ENCODE peak calls at places on chromosome 17, in nine cellular contexts. One of them, this sample, is unnamed.

GRCh38 chr17:9907883-9908648 is 3.0 kb upstream of the RCVRN start:
- DNase-seq in neural progenitor cell: no peak
- DNase-seq in tibial artery: no peak
- DNase-seq in fibroblast of the aortic adventitia: no peak
- DNase-seq in WERI-Rb-1: no peak
- DNase-seq in AG04449: no peak
- DNase-seq in PC-9: no peak
- DNase-seq in CD8-positive, alpha-beta T cell: no peak
- DNase-seq in DND-41: no peak
- DNase-seq in this sample: no peak

GRCh38 chr17:50035421-50035879 is 20.5 kb upstream of the ITGA3 start:
- DNase-seq in DND-41: no peak
- DNase-seq in fibroblast of the aortic adventitia: no peak
- DNase-seq in WERI-Rb-1: no peak
- DNase-seq in tibial artery: no peak
- DNase-seq in CD8-positive, alpha-beta T cell: no peak
- DNase-seq in neural progenitor cell: no peak
- DNase-seq in AG04449: no peak
- DNase-seq in PC-9: no peak
- DNase-seq in this sample: no peak

GRCh38 chr17:49230636-49231562 is at the start of gene PHOSPHO1:
- DNase-seq in PC-9: peak; percentile 61
- DNase-seq in AG04449: no peak
- DNase-seq in DND-41: peak; percentile 88
- DNase-seq in CD8-positive, alpha-beta T cell: peak; percentile 71
- DNase-seq in neural progenitor cell: peak; percentile 96
- DNase-seq in fibroblast of the aortic adventitia: peak; percentile 72
- DNase-seq in tibial artery: peak; percentile 82
- DNase-seq in WERI-Rb-1: peak; percentile 94
- DNase-seq in this sample: peak; percentile 87

GRCh38 chr17:82678265-82678891 is 20.1 kb downstream of the RAB40B start:
- DNase-seq in AG04449: no peak
- DNase-seq in PC-9: no peak
- DNase-seq in neural progenitor cell: no peak
- DNase-seq in WERI-Rb-1: no peak
- DNase-seq in fibroblast of the aortic adventitia: no peak
- DNase-seq in DND-41: no peak
- DNase-seq in tibial artery: no peak
- DNase-seq in CD8-positive, alpha-beta T cell: no peak
- DNase-seq in this sample: no peak

GRCh38 chr17:28507567-28508195 is 1.5 kb downstream of the FOXN1 start:
- DNase-seq in CD8-positive, alpha-beta T cell: no peak
- DNase-seq in DND-41: no peak
- DNase-seq in PC-9: no peak
- DNase-seq in tibial artery: no peak
- DNase-seq in AG04449: no peak
- DNase-seq in fibroblast of the aortic adventitia: no peak
- DNase-seq in neural progenitor cell: no peak
- DNase-seq in WERI-Rb-1: peak; percentile 43
- DNase-seq in this sample: no peak

GRCh38 chr17:22171631-22172030 is 479.3 kb downstream of the KCNJ18 start:
- DNase-seq in CD8-positive, alpha-beta T cell: no peak
- DNase-seq in DND-41: no peak
- DNase-seq in fibroblast of the aortic adventitia: no peak
- DNase-seq in PC-9: no peak
- DNase-seq in AG04449: no peak
- DNase-seq in WERI-Rb-1: no peak
- DNase-seq in tibial artery: no peak
- DNase-seq in neural progenitor cell: no peak
- DNase-seq in this sample: no peak

GRCh38 chr17:21042434-21043295 is at the start of gene USP22:
- DNase-seq in neural progenitor cell: peak; percentile 66
- DNase-seq in DND-41: no peak
- DNase-seq in fibroblast of the aortic adventitia: no peak
- DNase-seq in tibial artery: no peak
- DNase-seq in CD8-positive, alpha-beta T cell: no peak
- DNase-seq in WERI-Rb-1: no peak
- DNase-seq in AG04449: no peak
- DNase-seq in PC-9: no peak
- DNase-seq in this sample: peak; percentile 12

GRCh38 chr17:77440571-77440981 is 299.8 kb downstream of the SEC14L1 start:
- DNase-seq in tibial artery: no peak
- DNase-seq in AG04449: no peak
- DNase-seq in PC-9: no peak
- DNase-seq in DND-41: peak; percentile 81
- DNase-seq in fibroblast of the aortic adventitia: no peak
- DNase-seq in WERI-Rb-1: no peak
- DNase-seq in neural progenitor cell: no peak
- DNase-seq in CD8-positive, alpha-beta T cell: no peak
- DNase-seq in this sample: no peak

GRCh38 chr17:73211745-73212144 is 18.9 kb downstream of the COG1 start:
- DNase-seq in AG04449: no peak
- DNase-seq in CD8-positive, alpha-beta T cell: peak; percentile 48
- DNase-seq in PC-9: no peak
- DNase-seq in DND-41: no peak
- DNase-seq in neural progenitor cell: no peak
- DNase-seq in fibroblast of the aortic adventitia: no peak
- DNase-seq in tibial artery: peak; percentile 41
- DNase-seq in WERI-Rb-1: no peak
- DNase-seq in this sample: no peak

GRCh38 chr17:73208139-73208827 is 15.4 kb downstream of the COG1 start:
- DNase-seq in neural progenitor cell: no peak
- DNase-seq in fibroblast of the aortic adventitia: no peak
- DNase-seq in DND-41: no peak
- DNase-seq in CD8-positive, alpha-beta T cell: no peak
- DNase-seq in AG04449: no peak
- DNase-seq in WERI-Rb-1: no peak
- DNase-seq in PC-9: no peak
- DNase-seq in tibial artery: peak; percentile 43
- DNase-seq in this sample: no peak

GRCh38 chr17:73209436-73209835 is 16.6 kb downstream of the COG1 start:
- DNase-seq in neural progenitor cell: no peak
- DNase-seq in AG04449: no peak
- DNase-seq in tibial artery: peak; percentile 53
- DNase-seq in fibroblast of the aortic adventitia: no peak
- DNase-seq in WERI-Rb-1: no peak
- DNase-seq in PC-9: no peak
- DNase-seq in DND-41: no peak
- DNase-seq in CD8-positive, alpha-beta T cell: no peak
- DNase-seq in this sample: no peak

GRCh38 chr17:73214008-73214407 is 21.2 kb downstream of the COG1 start:
- DNase-seq in DND-41: no peak
- DNase-seq in PC-9: no peak
- DNase-seq in neural progenitor cell: no peak
- DNase-seq in WERI-Rb-1: no peak
- DNase-seq in AG04449: no peak
- DNase-seq in tibial artery: no peak
- DNase-seq in CD8-positive, alpha-beta T cell: no peak
- DNase-seq in fibroblast of the aortic adventitia: no peak
- DNase-seq in this sample: no peak

DNA sequence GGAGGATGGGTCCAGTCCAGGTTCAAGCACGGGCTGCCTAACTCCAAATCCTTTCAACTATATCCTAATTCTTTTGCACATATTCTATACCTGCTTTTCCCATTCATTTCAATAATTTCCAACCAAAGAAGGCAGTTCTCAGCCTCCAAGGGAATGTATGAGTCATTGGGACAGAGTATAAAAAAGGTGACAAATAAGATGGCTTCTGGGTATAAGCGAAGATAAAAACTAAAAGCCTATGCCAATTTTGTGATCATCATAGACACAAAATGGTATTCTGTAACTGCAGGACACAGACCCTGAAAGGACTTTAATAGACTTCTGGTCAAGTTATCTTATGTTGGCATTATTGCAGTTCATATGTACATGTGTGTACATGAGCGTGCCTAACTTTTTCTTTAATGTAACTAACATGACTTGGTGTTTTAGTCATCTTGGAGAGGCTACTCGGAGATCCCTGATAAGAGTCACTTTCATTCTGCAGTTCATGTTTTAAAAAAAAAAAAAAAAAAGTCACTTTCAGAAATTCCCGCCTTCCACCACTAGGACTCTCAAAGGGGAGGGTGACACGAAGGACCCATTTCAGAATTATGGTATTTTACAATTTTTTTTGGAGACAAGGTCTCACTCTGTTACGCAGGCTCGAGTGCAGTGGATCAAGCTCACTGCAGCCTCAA is 17.3 kb downstream of the COG1 start:
- DNase-seq in neural progenitor cell: no peak
- DNase-seq in DND-41: no peak
- DNase-seq in tibial artery: no peak
- DNase-seq in AG04449: no peak
- DNase-seq in fibroblast of the aortic adventitia: peak; percentile 25
- DNase-seq in CD8-positive, alpha-beta T cell: no peak
- DNase-seq in PC-9: no peak
- DNase-seq in WERI-Rb-1: no peak
- DNase-seq in this sample: no peak
- TF ChIP-seq CTCF in neural progenitor cell: peak; percentile 49
- TF ChIP-seq CTCF in DND-41: peak; percentile 22
- TF ChIP-seq CTCF in tibial artery: peak; percentile 8
- TF ChIP-seq CTCF in AG04449: peak; percentile 5
- TF ChIP-seq CTCF in fibroblast of the aortic adventitia: peak; percentile 52
- TF ChIP-seq CTCF in CD8-positive, alpha-beta T cell: no peak
- TF ChIP-seq CTCF in PC-9: peak; percentile 69
- TF ChIP-seq CTCF in WERI-Rb-1: no peak
- TF ChIP-seq CTCF in this sample: peak; percentile 26

DNA sequence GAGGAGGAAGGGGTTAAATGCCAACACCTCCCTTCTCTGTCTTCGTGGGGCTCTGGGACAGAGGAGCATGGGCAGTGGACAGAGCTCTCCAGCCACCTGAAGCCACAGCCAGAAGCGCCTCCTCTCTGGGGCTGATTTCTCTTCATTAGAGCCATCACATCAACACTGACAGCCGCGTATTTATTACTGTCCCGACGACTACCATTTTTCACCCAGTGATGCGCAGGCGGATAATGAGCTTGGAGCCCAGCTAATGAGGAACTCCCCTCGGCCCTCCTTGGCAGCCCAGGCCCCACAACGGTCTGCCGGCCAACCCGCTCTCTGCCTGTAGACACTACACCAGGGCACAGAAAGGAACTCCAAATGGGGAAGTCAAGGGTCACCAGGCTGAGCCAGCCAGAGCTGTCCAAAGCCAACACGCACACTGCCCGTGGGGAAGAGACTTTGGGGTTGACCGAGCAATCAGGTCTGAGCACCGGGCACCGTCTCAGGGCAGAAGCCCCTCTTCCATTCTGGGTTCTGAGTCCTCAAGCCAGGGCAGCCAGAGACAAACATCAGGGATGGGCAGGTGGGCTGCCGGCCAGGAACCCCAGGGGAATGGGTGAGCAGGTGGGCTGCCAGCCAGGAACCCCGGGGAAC is 13.2 kb downstream of the SDK2 start:
- DNase-seq in tibial artery: peak; percentile 45
- DNase-seq in neural progenitor cell: no peak
- DNase-seq in fibroblast of the aortic adventitia: no peak
- DNase-seq in AG04449: no peak
- DNase-seq in DND-41: no peak
- DNase-seq in CD8-positive, alpha-beta T cell: no peak
- DNase-seq in WERI-Rb-1: no peak
- DNase-seq in PC-9: no peak
- DNase-seq in this sample: no peak
- TF ChIP-seq CTCF in tibial artery: no peak
- TF ChIP-seq CTCF in neural progenitor cell: no peak
- TF ChIP-seq CTCF in fibroblast of the aortic adventitia: no peak
- TF ChIP-seq CTCF in AG04449: no peak
- TF ChIP-seq CTCF in DND-41: no peak
- TF ChIP-seq CTCF in CD8-positive, alpha-beta T cell: no peak
- TF ChIP-seq CTCF in WERI-Rb-1: no peak
- TF ChIP-seq CTCF in PC-9: no peak
- TF ChIP-seq CTCF in this sample: no peak

GRCh38 chr17:15274017-15274416 is 8.9 kb upstream of the PMP22 start:
- DNase-seq in neural progenitor cell: no peak
- DNase-seq in DND-41: no peak
- DNase-seq in WERI-Rb-1: no peak
- DNase-seq in CD8-positive, alpha-beta T cell: no peak
- DNase-seq in PC-9: no peak
- DNase-seq in tibial artery: no peak
- DNase-seq in fibroblast of the aortic adventitia: no peak
- DNase-seq in AG04449: no peak
- DNase-seq in this sample: no peak

GRCh38 chr17:15270628-15271381 is 5.7 kb upstream of the PMP22 start:
- DNase-seq in WERI-Rb-1: no peak
- DNase-seq in AG04449: no peak
- DNase-seq in fibroblast of the aortic adventitia: no peak
- DNase-seq in neural progenitor cell: no peak
- DNase-seq in PC-9: no peak
- DNase-seq in DND-41: no peak
- DNase-seq in CD8-positive, alpha-beta T cell: no peak
- DNase-seq in tibial artery: no peak
- DNase-seq in this sample: no peak

GRCh38 chr17:15269690-15270089 is 4.6 kb upstream of the PMP22 start:
- DNase-seq in AG04449: no peak
- DNase-seq in neural progenitor cell: no peak
- DNase-seq in fibroblast of the aortic adventitia: peak; percentile 34
- DNase-seq in CD8-positive, alpha-beta T cell: no peak
- DNase-seq in DND-41: no peak
- DNase-seq in PC-9: no peak
- DNase-seq in tibial artery: no peak
- DNase-seq in WERI-Rb-1: no peak
- DNase-seq in this sample: no peak

GRCh38 chr17:15271731-15272130 is 6.6 kb upstream of the PMP22 start:
- DNase-seq in PC-9: no peak
- DNase-seq in CD8-positive, alpha-beta T cell: no peak
- DNase-seq in DND-41: no peak
- DNase-seq in fibroblast of the aortic adventitia: no peak
- DNase-seq in AG04449: no peak
- DNase-seq in neural progenitor cell: no peak
- DNase-seq in WERI-Rb-1: no peak
- DNase-seq in tibial artery: peak; percentile 63
- DNase-seq in this sample: no peak

GRCh38 chr17:15273141-15273793 is 8.1 kb upstream of the PMP22 start:
- DNase-seq in PC-9: peak; percentile 39
- DNase-seq in CD8-positive, alpha-beta T cell: no peak
- DNase-seq in DND-41: no peak
- DNase-seq in fibroblast of the aortic adventitia: peak; percentile 70
- DNase-seq in tibial artery: no peak
- DNase-seq in neural progenitor cell: no peak
- DNase-seq in AG04449: peak; percentile 93
- DNase-seq in WERI-Rb-1: no peak
- DNase-seq in this sample: no peak
- TF ChIP-seq CTCF in PC-9: no peak
- TF ChIP-seq CTCF in CD8-positive, alpha-beta T cell: no peak
- TF ChIP-seq CTCF in DND-41: no peak
- TF ChIP-seq CTCF in fibroblast of the aortic adventitia: no peak
- TF ChIP-seq CTCF in tibial artery: no peak
- TF ChIP-seq CTCF in neural progenitor cell: no peak
- TF ChIP-seq CTCF in AG04449: no peak
- TF ChIP-seq CTCF in WERI-Rb-1: no peak
- TF ChIP-seq CTCF in this sample: no peak

DNA sequence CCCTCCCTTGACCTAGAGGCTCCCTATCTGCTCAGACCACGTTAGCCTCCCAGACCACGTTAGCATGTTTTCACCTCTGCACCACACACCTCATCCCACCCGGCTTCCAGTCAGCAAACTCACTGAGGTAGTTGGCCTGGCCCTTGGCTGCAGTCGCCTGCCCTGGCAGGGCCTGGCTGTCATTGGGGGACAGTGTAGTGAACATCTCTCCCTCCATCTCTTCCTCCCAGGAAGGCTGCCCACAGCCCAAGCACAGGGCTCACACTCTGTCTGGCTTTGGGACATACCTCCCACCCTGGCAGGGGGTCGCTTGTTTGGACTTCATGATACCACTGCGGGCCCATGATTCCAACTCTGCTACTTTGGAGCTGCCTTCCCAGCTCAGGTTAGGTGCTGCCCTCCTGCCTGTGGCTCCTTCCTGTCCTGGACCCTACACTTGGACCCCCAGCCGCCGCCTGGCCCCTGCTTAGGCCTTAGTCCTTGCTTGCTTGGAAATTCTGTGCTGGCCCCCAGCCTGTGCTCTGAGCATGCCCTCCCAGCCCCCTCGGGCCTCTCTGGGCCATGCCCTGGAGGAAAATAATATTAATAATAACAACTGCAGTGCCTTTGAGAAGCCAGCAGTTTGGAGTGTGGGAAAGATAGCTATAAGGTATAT is 167.7 kb downstream of the COPRS start:
- DNase-seq in AG04449: no peak
- DNase-seq in PC-9: no peak
- DNase-seq in WERI-Rb-1: no peak
- DNase-seq in fibroblast of the aortic adventitia: no peak
- DNase-seq in neural progenitor cell: no peak
- DNase-seq in tibial artery: no peak
- DNase-seq in DND-41: no peak
- DNase-seq in CD8-positive, alpha-beta T cell: no peak
- DNase-seq in this sample: no peak
- TF ChIP-seq CTCF in AG04449: no peak
- TF ChIP-seq CTCF in PC-9: no peak
- TF ChIP-seq CTCF in WERI-Rb-1: no peak
- TF ChIP-seq CTCF in fibroblast of the aortic adventitia: no peak
- TF ChIP-seq CTCF in neural progenitor cell: no peak
- TF ChIP-seq CTCF in tibial artery: no peak
- TF ChIP-seq CTCF in DND-41: no peak
- TF ChIP-seq CTCF in CD8-positive, alpha-beta T cell: no peak
- TF ChIP-seq CTCF in this sample: no peak